ENCODE peak calls at places on chromosomes 5 and 9, in six cellular contexts. One of them, this sample, is unnamed.

GRCh38 chr9:127918201-127919107 is 1.6 kb upstream of the ST6GALNAC4 start:
- DNase-seq in endothelial cell: no peak
- DNase-seq in choroid plexus epithelial cell: peak
- DNase-seq in lower lobe of right lung: peak
- DNase-seq in heart left ventricle: peak
- DNase-seq in left lung: no peak
- DNase-seq in this sample: no peak

GRCh38 chr5:167104351-167104750 is 1187.1 kb upstream of the WWC1 start:
- DNase-seq in choroid plexus epithelial cell: no peak
- DNase-seq in endothelial cell: no peak
- DNase-seq in lower lobe of right lung: no peak
- DNase-seq in left lung: no peak
- DNase-seq in heart left ventricle: no peak
- DNase-seq in this sample: no peak

GRCh38 chr5:110104048-110104725 is 414.5 kb downstream of the MAN2A1 start:
- DNase-seq in heart left ventricle: no peak
- DNase-seq in lower lobe of right lung: no peak
- DNase-seq in endothelial cell: no peak
- DNase-seq in choroid plexus epithelial cell: no peak
- DNase-seq in left lung: no peak
- DNase-seq in this sample: no peak

GRCh38 chr5:127957183-127957582 is 126.4 kb upstream of the SLC12A2 start:
- DNase-seq in choroid plexus epithelial cell: peak
- DNase-seq in left lung: no peak
- DNase-seq in endothelial cell: no peak
- DNase-seq in heart left ventricle: peak
- DNase-seq in lower lobe of right lung: no peak
- DNase-seq in this sample: no peak

GRCh38 chr5:116492776-116493175 is 81.8 kb downstream of the SEMA6A start:
- DNase-seq in lower lobe of right lung: no peak
- DNase-seq in heart left ventricle: peak
- DNase-seq in left lung: no peak
- DNase-seq in endothelial cell: no peak
- DNase-seq in choroid plexus epithelial cell: no peak
- DNase-seq in this sample: no peak

GRCh38 chr9:121057821-121058220 is 7.7 kb upstream of the C5 start:
- DNase-seq in heart left ventricle: no peak
- DNase-seq in choroid plexus epithelial cell: no peak
- DNase-seq in left lung: no peak
- DNase-seq in endothelial cell: no peak
- DNase-seq in lower lobe of right lung: no peak
- DNase-seq in this sample: peak

GRCh38 chr5:88882321-88883038 is 504 bp downstream of the MEF2C start:
- DNase-seq in choroid plexus epithelial cell: peak
- DNase-seq in heart left ventricle: no peak
- DNase-seq in lower lobe of right lung: no peak
- DNase-seq in left lung: no peak
- DNase-seq in endothelial cell: peak
- DNase-seq in this sample: no peak

GRCh38 chr5:36078430-36078829 is 11.7 kb upstream of the UGT3A2 start:
- DNase-seq in choroid plexus epithelial cell: no peak
- DNase-seq in lower lobe of right lung: no peak
- DNase-seq in endothelial cell: no peak
- DNase-seq in heart left ventricle: no peak
- DNase-seq in left lung: no peak
- DNase-seq in this sample: no peak

GRCh38 chr5:132487841-132488555 is 2.6 kb downstream of the IRF1 start:
- DNase-seq in lower lobe of right lung: no peak
- DNase-seq in choroid plexus epithelial cell: no peak
- DNase-seq in heart left ventricle: no peak
- DNase-seq in left lung: no peak
- DNase-seq in endothelial cell: no peak
- DNase-seq in this sample: no peak

GRCh38 chr9:27094640-27095039 is 14.4 kb upstream of the TEK start:
- DNase-seq in endothelial cell: no peak
- DNase-seq in lower lobe of right lung: no peak
- DNase-seq in choroid plexus epithelial cell: peak
- DNase-seq in left lung: no peak
- DNase-seq in heart left ventricle: no peak
- DNase-seq in this sample: no peak

GRCh38 chr5:145996135-145996534 is 59.8 kb downstream of the SH3RF2 start:
- DNase-seq in choroid plexus epithelial cell: peak
- DNase-seq in heart left ventricle: no peak
- DNase-seq in lower lobe of right lung: no peak
- DNase-seq in left lung: no peak
- DNase-seq in endothelial cell: no peak
- DNase-seq in this sample: no peak

GRCh38 chr5:95969646-95970358 is 8.2 kb upstream of the ELL2 start:
- DNase-seq in choroid plexus epithelial cell: peak
- DNase-seq in endothelial cell: no peak
- DNase-seq in lower lobe of right lung: no peak
- DNase-seq in left lung: no peak
- DNase-seq in heart left ventricle: no peak
- DNase-seq in this sample: no peak

GRCh38 chr5:90590-91547 is 1.1 kb upstream of the PLEKHG4B start:
- DNase-seq in endothelial cell: no peak
- DNase-seq in lower lobe of right lung: no peak
- DNase-seq in heart left ventricle: no peak
- DNase-seq in choroid plexus epithelial cell: peak
- DNase-seq in left lung: no peak
- DNase-seq in this sample: no peak

GRCh38 chr9:91151014-91151740 is 210.5 kb downstream of the AUH start:
- DNase-seq in left lung: no peak
- DNase-seq in choroid plexus epithelial cell: peak
- DNase-seq in endothelial cell: no peak
- DNase-seq in lower lobe of right lung: no peak
- DNase-seq in heart left ventricle: no peak
- DNase-seq in this sample: no peak

GRCh38 chr5:140647042-140647341 is 438 bp downstream of the NDUFA2 start:
- DNase-seq in choroid plexus epithelial cell: peak
- DNase-seq in heart left ventricle: no peak
- DNase-seq in lower lobe of right lung: no peak
- DNase-seq in endothelial cell: no peak
- DNase-seq in left lung: no peak
- DNase-seq in this sample: no peak

GRCh38 chr9:131030978-131031641 is 22.1 kb downstream of the LAMC3 start:
- DNase-seq in lower lobe of right lung: no peak
- DNase-seq in left lung: no peak
- DNase-seq in endothelial cell: no peak
- DNase-seq in heart left ventricle: no peak
- DNase-seq in choroid plexus epithelial cell: no peak
- DNase-seq in this sample: no peak

GRCh38 chr9:73743826-73744225 is 592.2 kb downstream of the ANXA1 start:
- DNase-seq in lower lobe of right lung: no peak
- DNase-seq in endothelial cell: no peak
- DNase-seq in choroid plexus epithelial cell: peak
- DNase-seq in heart left ventricle: no peak
- DNase-seq in left lung: no peak
- DNase-seq in this sample: no peak

GRCh38 chr5:120217001-120217400 is 247.1 kb upstream of the PRR16 start:
- DNase-seq in lower lobe of right lung: no peak
- DNase-seq in left lung: no peak
- DNase-seq in heart left ventricle: no peak
- DNase-seq in choroid plexus epithelial cell: no peak
- DNase-seq in endothelial cell: no peak
- DNase-seq in this sample: no peak

GRCh38 chr5:73831066-73831465 is 205.1 kb downstream of the ARHGEF28 start:
- DNase-seq in lower lobe of right lung: no peak
- DNase-seq in heart left ventricle: no peak
- DNase-seq in endothelial cell: no peak
- DNase-seq in left lung: no peak
- DNase-seq in choroid plexus epithelial cell: no peak
- DNase-seq in this sample: no peak

GRCh38 chr9:111136180-111136579 is 97.9 kb upstream of the LPAR1 start:
- DNase-seq in heart left ventricle: no peak
- DNase-seq in left lung: no peak
- DNase-seq in choroid plexus epithelial cell: no peak
- DNase-seq in endothelial cell: no peak
- DNase-seq in lower lobe of right lung: no peak
- DNase-seq in this sample: no peak

GRCh38 chr5:142325677-142326479 is 1.1 kb upstream of the SPRY4 start:
- DNase-seq in endothelial cell: peak
- DNase-seq in choroid plexus epithelial cell: peak
- DNase-seq in lower lobe of right lung: peak
- DNase-seq in left lung: peak
- DNase-seq in heart left ventricle: peak
- DNase-seq in this sample: peak

GRCh38 chr9:105722099-105722498 is 27.8 kb downstream of the TMEM38B start:
- DNase-seq in lower lobe of right lung: no peak
- DNase-seq in heart left ventricle: no peak
- DNase-seq in left lung: no peak
- DNase-seq in choroid plexus epithelial cell: no peak
- DNase-seq in endothelial cell: no peak
- DNase-seq in this sample: no peak

GRCh38 chr9:130837002-130837511 is 2.0 kb downstream of the ABL1 start:
- DNase-seq in left lung: no peak
- DNase-seq in choroid plexus epithelial cell: peak
- DNase-seq in heart left ventricle: no peak
- DNase-seq in lower lobe of right lung: no peak
- DNase-seq in endothelial cell: no peak
- DNase-seq in this sample: no peak

GRCh38 chr5:180633283-180634177 is 15.9 kb downstream of the FLT4 start:
- DNase-seq in endothelial cell: no peak
- DNase-seq in choroid plexus epithelial cell: no peak
- DNase-seq in heart left ventricle: no peak
- DNase-seq in lower lobe of right lung: peak
- DNase-seq in left lung: peak
- DNase-seq in this sample: no peak

GRCh38 chr9:336039-336438 is 121.4 kb downstream of the DOCK8 start:
- DNase-seq in lower lobe of right lung: no peak
- DNase-seq in choroid plexus epithelial cell: no peak
- DNase-seq in endothelial cell: no peak
- DNase-seq in left lung: no peak
- DNase-seq in heart left ventricle: no peak
- DNase-seq in this sample: no peak

GRCh38 chr5:119445544-119445943 is 6.8 kb upstream of the HSD17B4 start:
- DNase-seq in lower lobe of right lung: no peak
- DNase-seq in choroid plexus epithelial cell: no peak
- DNase-seq in heart left ventricle: no peak
- DNase-seq in endothelial cell: no peak
- DNase-seq in left lung: no peak
- DNase-seq in this sample: no peak

GRCh38 chr9:34554211-34555001 is 31.6 kb upstream of the ENHO start:
- DNase-seq in choroid plexus epithelial cell: peak
- DNase-seq in lower lobe of right lung: no peak
- DNase-seq in endothelial cell: no peak
- DNase-seq in left lung: peak
- DNase-seq in heart left ventricle: no peak
- DNase-seq in this sample: peak

GRCh38 chr5:172788771-172789686 is 18.0 kb upstream of the DUSP1 start:
- DNase-seq in choroid plexus epithelial cell: no peak
- DNase-seq in left lung: peak
- DNase-seq in endothelial cell: no peak
- DNase-seq in lower lobe of right lung: peak
- DNase-seq in heart left ventricle: peak
- DNase-seq in this sample: no peak

GRCh38 chr9:27572918-27573698 is at the start of gene C9orf72:
- DNase-seq in lower lobe of right lung: peak
- DNase-seq in choroid plexus epithelial cell: no peak
- DNase-seq in heart left ventricle: peak
- DNase-seq in endothelial cell: peak
- DNase-seq in left lung: peak
- DNase-seq in this sample: peak

GRCh38 chr5:6758201-6758600 is 45.0 kb downstream of the TENT4A start:
- DNase-seq in endothelial cell: no peak
- DNase-seq in choroid plexus epithelial cell: no peak
- DNase-seq in lower lobe of right lung: no peak
- DNase-seq in heart left ventricle: no peak
- DNase-seq in left lung: no peak
- DNase-seq in this sample: no peak

DNA sequence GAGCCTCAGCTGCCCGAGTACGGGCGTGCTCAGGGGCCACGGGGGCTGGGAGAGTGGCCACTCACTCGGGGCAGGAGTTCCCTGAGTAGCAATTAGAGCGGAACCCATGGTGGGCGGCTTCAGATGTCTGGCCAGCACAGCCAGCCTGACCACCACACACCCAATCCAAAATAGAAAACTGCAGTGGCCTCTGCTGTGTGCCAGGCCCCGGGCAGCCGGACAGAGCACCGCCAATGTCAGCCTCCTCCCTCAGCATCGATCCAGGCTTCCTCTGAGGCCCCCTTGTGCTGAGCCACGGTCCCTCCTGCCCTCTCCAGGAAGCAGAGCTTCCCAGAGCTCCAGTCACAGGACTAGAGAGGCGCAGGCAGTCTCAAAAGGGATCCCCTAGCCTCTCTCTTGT is 2.7 kb downstream of the ADAMTS2 start:
- DNase-seq in endothelial cell: peak
- DNase-seq in choroid plexus epithelial cell: peak
- DNase-seq in heart left ventricle: no peak
- DNase-seq in lower lobe of right lung: peak
- DNase-seq in left lung: no peak
- DNase-seq in this sample: no peak
- TF ChIP-seq CTCF in endothelial cell: no peak
- TF ChIP-seq CTCF in choroid plexus epithelial cell: peak
- TF ChIP-seq CTCF in heart left ventricle: no peak
- TF ChIP-seq CTCF in lower lobe of right lung: peak
- TF ChIP-seq CTCF in left lung: peak
- TF ChIP-seq CTCF in this sample: peak

DNA sequence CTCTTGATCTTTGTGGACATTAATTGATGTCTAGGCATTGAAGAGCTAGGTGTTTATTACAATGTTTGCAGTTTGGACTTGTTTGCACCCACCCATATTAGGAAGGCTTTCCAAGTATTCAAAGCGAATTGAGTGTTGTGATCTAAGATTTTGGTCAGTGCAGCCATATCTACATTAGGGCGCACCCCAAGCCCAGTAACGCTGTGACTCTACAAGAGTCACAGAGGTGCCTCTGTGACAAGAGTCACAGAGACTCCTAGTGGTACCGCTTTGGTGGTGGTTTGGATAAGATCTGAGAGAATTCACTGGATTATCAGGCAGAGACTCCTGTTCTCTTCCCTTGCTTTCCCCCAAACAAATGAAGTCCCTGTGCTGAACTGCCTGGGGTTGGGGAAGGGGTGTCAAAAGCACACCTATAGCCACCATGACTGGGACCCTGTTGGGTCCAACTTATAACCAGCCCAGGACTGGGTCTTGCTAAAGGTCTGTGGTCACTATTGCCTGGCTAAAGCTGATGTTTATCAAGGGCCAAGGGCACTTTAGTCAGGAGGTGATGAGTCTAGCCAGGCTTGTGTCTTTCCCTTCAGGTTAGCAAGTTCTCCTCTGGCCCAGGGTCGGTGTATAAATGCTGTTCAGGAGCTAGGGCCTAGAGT is 114.1 kb upstream of the RIOK2 start:
- DNase-seq in heart left ventricle: no peak
- DNase-seq in left lung: no peak
- DNase-seq in endothelial cell: peak
- DNase-seq in lower lobe of right lung: no peak
- DNase-seq in choroid plexus epithelial cell: peak
- DNase-seq in this sample: peak
- TF ChIP-seq CTCF in heart left ventricle: no peak
- TF ChIP-seq CTCF in left lung: no peak
- TF ChIP-seq CTCF in endothelial cell: peak
- TF ChIP-seq CTCF in lower lobe of right lung: no peak
- TF ChIP-seq CTCF in choroid plexus epithelial cell: peak
- TF ChIP-seq CTCF in this sample: peak

GRCh38 chr5:151659001-151659754 is 27.5 kb downstream of the SPARC start:
- DNase-seq in choroid plexus epithelial cell: peak
- DNase-seq in lower lobe of right lung: peak
- DNase-seq in heart left ventricle: peak
- DNase-seq in endothelial cell: peak
- DNase-seq in left lung: peak
- DNase-seq in this sample: peak
- TF ChIP-seq CTCF in choroid plexus epithelial cell: peak
- TF ChIP-seq CTCF in lower lobe of right lung: peak
- TF ChIP-seq CTCF in heart left ventricle: peak
- TF ChIP-seq CTCF in endothelial cell: peak
- TF ChIP-seq CTCF in left lung: peak
- TF ChIP-seq CTCF in this sample: peak

GRCh38 chr9:95167998-95168397 is 149.5 kb downstream of the FANCC start:
- DNase-seq in heart left ventricle: no peak
- DNase-seq in endothelial cell: peak
- DNase-seq in choroid plexus epithelial cell: peak
- DNase-seq in lower lobe of right lung: no peak
- DNase-seq in left lung: no peak
- DNase-seq in this sample: no peak
- TF ChIP-seq CTCF in heart left ventricle: peak
- TF ChIP-seq CTCF in endothelial cell: peak
- TF ChIP-seq CTCF in choroid plexus epithelial cell: peak
- TF ChIP-seq CTCF in lower lobe of right lung: peak
- TF ChIP-seq CTCF in left lung: peak
- TF ChIP-seq CTCF in this sample: peak